ENCODE peak calls at places on chromosomes 3 and 15, in ten cellular contexts. One of them, this sample, is unnamed.

GRCh38 chr3:39668420-39668819 is 141.0 kb upstream of the MYRIP start:
- DNase-seq in heart left ventricle: no peak
- DNase-seq in GM23248: peak
- DNase-seq in LNCaP clone FGC: peak
- DNase-seq in endothelial cell of umbilical vein: peak
- DNase-seq in CD8-positive, alpha-beta T cell: no peak
- DNase-seq in fibroblast of pulmonary artery: peak
- DNase-seq in IMR-90: peak
- DNase-seq in cardiac muscle cell: peak
- DNase-seq in right lobe of liver: no peak
- DNase-seq in this sample: peak

GRCh38 chr15:69926721-69927120 is 171.0 kb downstream of the TLE3 start:
- DNase-seq in heart left ventricle: no peak
- DNase-seq in GM23248: no peak
- DNase-seq in LNCaP clone FGC: no peak
- DNase-seq in endothelial cell of umbilical vein: no peak
- DNase-seq in CD8-positive, alpha-beta T cell: no peak
- DNase-seq in fibroblast of pulmonary artery: no peak
- DNase-seq in IMR-90: no peak
- DNase-seq in cardiac muscle cell: no peak
- DNase-seq in right lobe of liver: no peak
- DNase-seq in this sample: no peak

GRCh38 chr3:48459773-48460516 is 13.4 kb downstream of the ATRIP start:
- DNase-seq in heart left ventricle: no peak
- DNase-seq in GM23248: no peak
- DNase-seq in LNCaP clone FGC: no peak
- DNase-seq in endothelial cell of umbilical vein: no peak
- DNase-seq in CD8-positive, alpha-beta T cell: no peak
- DNase-seq in fibroblast of pulmonary artery: no peak
- DNase-seq in IMR-90: no peak
- DNase-seq in cardiac muscle cell: no peak
- DNase-seq in right lobe of liver: no peak
- DNase-seq in this sample: peak

GRCh38 chr3:69212411-69213160 is 90.2 kb upstream of the LMOD3 start:
- DNase-seq in heart left ventricle: no peak
- DNase-seq in GM23248: peak
- DNase-seq in LNCaP clone FGC: peak
- DNase-seq in endothelial cell of umbilical vein: peak
- DNase-seq in CD8-positive, alpha-beta T cell: no peak
- DNase-seq in fibroblast of pulmonary artery: peak
- DNase-seq in IMR-90: peak
- DNase-seq in cardiac muscle cell: no peak
- DNase-seq in right lobe of liver: no peak
- DNase-seq in this sample: peak

GRCh38 chr3:40923130-40923529 is 276.2 kb upstream of the CTNNB1 start:
- DNase-seq in heart left ventricle: no peak
- DNase-seq in GM23248: no peak
- DNase-seq in LNCaP clone FGC: no peak
- DNase-seq in endothelial cell of umbilical vein: peak
- DNase-seq in CD8-positive, alpha-beta T cell: no peak
- DNase-seq in fibroblast of pulmonary artery: no peak
- DNase-seq in IMR-90: no peak
- DNase-seq in cardiac muscle cell: no peak
- DNase-seq in right lobe of liver: no peak
- DNase-seq in this sample: no peak

GRCh38 chr3:97820780-97821179 is 1.0 kb upstream of the CRYBG3 start:
- DNase-seq in heart left ventricle: no peak
- DNase-seq in GM23248: no peak
- DNase-seq in LNCaP clone FGC: no peak
- DNase-seq in endothelial cell of umbilical vein: no peak
- DNase-seq in CD8-positive, alpha-beta T cell: no peak
- DNase-seq in fibroblast of pulmonary artery: no peak
- DNase-seq in IMR-90: no peak
- DNase-seq in cardiac muscle cell: no peak
- DNase-seq in right lobe of liver: no peak
- DNase-seq in this sample: no peak

GRCh38 chr3:86774082-86774691 is 216.8 kb downstream of the VGLL3 start:
- DNase-seq in heart left ventricle: no peak
- DNase-seq in GM23248: peak
- DNase-seq in LNCaP clone FGC: peak
- DNase-seq in endothelial cell of umbilical vein: peak
- DNase-seq in CD8-positive, alpha-beta T cell: no peak
- DNase-seq in fibroblast of pulmonary artery: peak
- DNase-seq in IMR-90: peak
- DNase-seq in cardiac muscle cell: peak
- DNase-seq in right lobe of liver: no peak
- DNase-seq in this sample: peak

GRCh38 chr15:93506646-93507045 is 417.6 kb upstream of the RGMA start:
- DNase-seq in heart left ventricle: no peak
- DNase-seq in GM23248: no peak
- DNase-seq in LNCaP clone FGC: no peak
- DNase-seq in endothelial cell of umbilical vein: no peak
- DNase-seq in CD8-positive, alpha-beta T cell: no peak
- DNase-seq in fibroblast of pulmonary artery: no peak
- DNase-seq in IMR-90: no peak
- DNase-seq in cardiac muscle cell: no peak
- DNase-seq in right lobe of liver: no peak
- DNase-seq in this sample: no peak

GRCh38 chr3:181628384-181628783 is 83.3 kb upstream of the SOX2 start:
- DNase-seq in heart left ventricle: no peak
- DNase-seq in GM23248: no peak
- DNase-seq in LNCaP clone FGC: no peak
- DNase-seq in endothelial cell of umbilical vein: no peak
- DNase-seq in CD8-positive, alpha-beta T cell: no peak
- DNase-seq in fibroblast of pulmonary artery: no peak
- DNase-seq in IMR-90: no peak
- DNase-seq in cardiac muscle cell: no peak
- DNase-seq in right lobe of liver: no peak
- DNase-seq in this sample: no peak

DNA sequence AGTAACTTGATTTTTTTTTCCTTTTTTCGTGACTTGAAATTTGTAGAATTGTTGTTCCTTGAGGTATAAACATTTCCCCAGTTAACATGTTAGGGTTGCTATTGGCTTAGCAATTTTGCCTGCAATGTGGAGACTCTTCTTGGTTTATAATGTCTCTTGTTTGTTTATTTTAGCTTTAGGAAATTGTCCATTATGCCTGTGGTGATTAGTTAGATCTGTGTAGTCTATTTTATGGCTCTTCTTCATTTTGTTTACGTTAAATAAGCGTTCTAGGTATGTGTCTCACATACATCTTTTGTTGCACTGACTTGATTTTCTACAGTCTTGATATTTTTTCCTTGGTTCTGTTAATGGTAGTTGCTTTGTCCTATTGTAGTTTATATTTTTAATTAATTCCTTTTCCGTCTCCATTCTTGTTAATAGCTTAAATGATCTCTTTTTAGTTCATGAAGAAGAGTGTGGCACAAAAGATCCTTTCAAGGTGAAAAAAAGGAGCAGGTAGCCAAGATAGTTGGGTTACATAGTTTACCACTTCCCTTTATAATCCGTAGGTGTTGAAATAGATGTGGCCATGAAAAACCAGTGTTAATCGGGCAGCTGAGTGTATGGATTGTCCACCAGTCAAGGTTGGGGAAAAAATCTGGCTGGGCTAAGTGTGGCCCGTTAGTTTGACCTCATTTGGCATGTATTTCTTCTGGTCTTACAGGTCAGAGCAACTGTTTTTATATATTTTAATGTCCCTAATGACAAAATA is 12.1 kb downstream of the IQGAP1 start:
- DNase-seq in heart left ventricle: no peak
- DNase-seq in GM23248: no peak
- DNase-seq in LNCaP clone FGC: no peak
- DNase-seq in endothelial cell of umbilical vein: no peak
- DNase-seq in CD8-positive, alpha-beta T cell: no peak
- DNase-seq in fibroblast of pulmonary artery: no peak
- DNase-seq in IMR-90: no peak
- DNase-seq in cardiac muscle cell: no peak
- DNase-seq in right lobe of liver: no peak
- DNase-seq in this sample: no peak
- H3K4me3 ChIP-seq in heart left ventricle: peak
- H3K4me3 ChIP-seq in GM23248: peak
- H3K4me3 ChIP-seq in LNCaP clone FGC: peak
- H3K4me3 ChIP-seq in endothelial cell of umbilical vein: no peak
- H3K4me3 ChIP-seq in CD8-positive, alpha-beta T cell: no peak
- H3K4me3 ChIP-seq in fibroblast of pulmonary artery: peak
- H3K4me3 ChIP-seq in IMR-90: no peak
- H3K4me3 ChIP-seq in cardiac muscle cell: no peak
- H3K4me3 ChIP-seq in right lobe of liver: no peak
- H3K4me3 ChIP-seq in this sample: peak

DNA sequence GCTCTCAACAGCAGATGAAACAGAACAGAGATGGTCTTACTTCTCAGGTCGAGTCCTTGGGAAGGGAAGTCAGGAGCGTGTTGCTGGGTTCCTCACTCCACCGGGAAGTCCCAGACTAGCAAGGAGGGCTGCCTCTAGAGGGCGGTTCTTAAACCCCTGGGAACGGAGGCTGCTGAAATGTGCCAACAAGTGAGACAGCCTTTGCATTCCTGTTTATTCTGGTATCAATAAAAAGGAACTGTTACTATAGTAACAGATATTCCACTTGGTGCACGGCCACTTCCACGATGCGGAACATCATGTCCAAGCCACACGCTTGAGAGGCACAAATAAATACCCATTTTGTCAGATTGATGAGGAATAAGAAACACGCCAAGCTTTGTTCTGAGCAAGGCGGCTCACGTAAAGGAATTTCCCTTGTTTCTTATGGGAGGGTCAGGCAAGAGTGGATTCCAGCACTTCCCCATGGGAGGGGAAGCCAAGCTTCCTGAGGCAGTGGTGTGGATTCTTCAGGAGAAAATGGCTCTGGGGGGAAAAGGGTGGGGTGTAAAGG is at the start of gene FAM107A:
- DNase-seq in heart left ventricle: peak
- DNase-seq in GM23248: peak
- DNase-seq in LNCaP clone FGC: peak
- DNase-seq in endothelial cell of umbilical vein: peak
- DNase-seq in CD8-positive, alpha-beta T cell: no peak
- DNase-seq in fibroblast of pulmonary artery: peak
- DNase-seq in IMR-90: peak
- DNase-seq in cardiac muscle cell: no peak
- DNase-seq in right lobe of liver: no peak
- DNase-seq in this sample: peak
- H3K4me3 ChIP-seq in heart left ventricle: peak
- H3K4me3 ChIP-seq in GM23248: peak
- H3K4me3 ChIP-seq in LNCaP clone FGC: no peak
- H3K4me3 ChIP-seq in endothelial cell of umbilical vein: no peak
- H3K4me3 ChIP-seq in CD8-positive, alpha-beta T cell: no peak
- H3K4me3 ChIP-seq in fibroblast of pulmonary artery: peak
- H3K4me3 ChIP-seq in IMR-90: no peak
- H3K4me3 ChIP-seq in cardiac muscle cell: no peak
- H3K4me3 ChIP-seq in right lobe of liver: no peak
- H3K4me3 ChIP-seq in this sample: peak

GRCh38 chr3:183486472-183486871 is 58.1 kb upstream of the MCF2L2 start:
- DNase-seq in heart left ventricle: no peak
- DNase-seq in GM23248: no peak
- DNase-seq in LNCaP clone FGC: no peak
- DNase-seq in endothelial cell of umbilical vein: no peak
- DNase-seq in CD8-positive, alpha-beta T cell: peak
- DNase-seq in fibroblast of pulmonary artery: no peak
- DNase-seq in IMR-90: no peak
- DNase-seq in cardiac muscle cell: no peak
- DNase-seq in right lobe of liver: peak
- DNase-seq in this sample: no peak

GRCh38 chr3:183485585-183485984 is 57.2 kb upstream of the MCF2L2 start:
- DNase-seq in heart left ventricle: no peak
- DNase-seq in GM23248: no peak
- DNase-seq in LNCaP clone FGC: no peak
- DNase-seq in endothelial cell of umbilical vein: no peak
- DNase-seq in CD8-positive, alpha-beta T cell: no peak
- DNase-seq in fibroblast of pulmonary artery: no peak
- DNase-seq in IMR-90: no peak
- DNase-seq in cardiac muscle cell: no peak
- DNase-seq in right lobe of liver: peak
- DNase-seq in this sample: no peak

GRCh38 chr3:183487046-183487445 is 58.6 kb upstream of the MCF2L2 start:
- DNase-seq in heart left ventricle: no peak
- DNase-seq in GM23248: no peak
- DNase-seq in LNCaP clone FGC: no peak
- DNase-seq in endothelial cell of umbilical vein: no peak
- DNase-seq in CD8-positive, alpha-beta T cell: peak
- DNase-seq in fibroblast of pulmonary artery: no peak
- DNase-seq in IMR-90: no peak
- DNase-seq in cardiac muscle cell: no peak
- DNase-seq in right lobe of liver: peak
- DNase-seq in this sample: no peak

GRCh38 chr3:183484676-183485075 is 56.3 kb upstream of the MCF2L2 start:
- DNase-seq in heart left ventricle: no peak
- DNase-seq in GM23248: no peak
- DNase-seq in LNCaP clone FGC: no peak
- DNase-seq in endothelial cell of umbilical vein: no peak
- DNase-seq in CD8-positive, alpha-beta T cell: no peak
- DNase-seq in fibroblast of pulmonary artery: no peak
- DNase-seq in IMR-90: no peak
- DNase-seq in cardiac muscle cell: no peak
- DNase-seq in right lobe of liver: peak
- DNase-seq in this sample: no peak

DNA sequence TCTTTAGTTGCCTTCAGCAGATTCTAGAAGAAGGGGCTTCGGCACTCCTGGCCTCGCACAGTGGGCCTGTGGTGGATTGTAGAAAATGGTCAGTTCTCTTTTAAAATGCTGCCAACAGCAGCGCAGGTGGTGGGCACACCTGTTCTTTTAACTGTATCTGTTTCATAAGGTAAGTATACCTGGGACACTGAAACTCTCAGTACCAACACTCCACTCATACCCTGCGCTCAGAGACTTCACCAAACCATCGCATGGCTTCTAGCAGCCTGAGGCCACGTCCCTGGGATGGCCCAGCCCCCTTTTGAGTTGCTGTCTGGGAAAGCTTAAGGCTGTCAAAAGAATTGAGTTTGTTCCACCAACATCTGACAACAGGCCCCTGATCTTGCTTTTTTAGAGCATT is 56.7 kb upstream of the MCF2L2 start:
- DNase-seq in heart left ventricle: no peak
- DNase-seq in GM23248: no peak
- DNase-seq in LNCaP clone FGC: no peak
- DNase-seq in endothelial cell of umbilical vein: no peak
- DNase-seq in CD8-positive, alpha-beta T cell: no peak
- DNase-seq in fibroblast of pulmonary artery: no peak
- DNase-seq in IMR-90: no peak
- DNase-seq in cardiac muscle cell: no peak
- DNase-seq in right lobe of liver: peak
- DNase-seq in this sample: no peak
- H3K4me3 ChIP-seq in heart left ventricle: no peak
- H3K4me3 ChIP-seq in GM23248: no peak
- H3K4me3 ChIP-seq in LNCaP clone FGC: no peak
- H3K4me3 ChIP-seq in endothelial cell of umbilical vein: no peak
- H3K4me3 ChIP-seq in CD8-positive, alpha-beta T cell: no peak
- H3K4me3 ChIP-seq in fibroblast of pulmonary artery: no peak
- H3K4me3 ChIP-seq in IMR-90: no peak
- H3K4me3 ChIP-seq in cardiac muscle cell: no peak
- H3K4me3 ChIP-seq in right lobe of liver: no peak
- H3K4me3 ChIP-seq in this sample: no peak

DNA sequence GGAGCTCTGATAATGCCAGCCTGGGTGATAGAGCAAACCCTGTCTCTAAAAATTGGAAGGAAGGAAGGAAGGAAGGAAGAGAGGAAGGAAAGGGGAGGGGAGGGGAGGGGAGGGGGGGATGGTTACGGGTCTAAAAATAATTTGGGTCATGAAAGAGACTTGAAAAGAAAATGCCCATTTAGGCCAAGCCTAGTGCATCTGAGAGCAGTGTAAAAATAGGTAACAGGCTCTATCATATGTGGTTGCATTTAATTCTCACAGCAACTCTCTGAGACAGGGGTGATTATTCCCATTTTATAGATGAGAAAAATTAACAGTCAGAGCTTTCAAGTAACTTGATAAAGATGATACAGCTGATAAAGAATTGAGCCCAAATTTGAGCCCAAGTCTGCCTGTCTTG is 3.6 kb upstream of the ECE2 start:
- DNase-seq in heart left ventricle: no peak
- DNase-seq in GM23248: no peak
- DNase-seq in LNCaP clone FGC: no peak
- DNase-seq in endothelial cell of umbilical vein: no peak
- DNase-seq in CD8-positive, alpha-beta T cell: no peak
- DNase-seq in fibroblast of pulmonary artery: no peak
- DNase-seq in IMR-90: no peak
- DNase-seq in cardiac muscle cell: no peak
- DNase-seq in right lobe of liver: no peak
- DNase-seq in this sample: no peak
- H3K4me3 ChIP-seq in heart left ventricle: no peak
- H3K4me3 ChIP-seq in GM23248: no peak
- H3K4me3 ChIP-seq in LNCaP clone FGC: no peak
- H3K4me3 ChIP-seq in endothelial cell of umbilical vein: no peak
- H3K4me3 ChIP-seq in CD8-positive, alpha-beta T cell: no peak
- H3K4me3 ChIP-seq in fibroblast of pulmonary artery: no peak
- H3K4me3 ChIP-seq in IMR-90: no peak
- H3K4me3 ChIP-seq in cardiac muscle cell: no peak
- H3K4me3 ChIP-seq in right lobe of liver: no peak
- H3K4me3 ChIP-seq in this sample: no peak

This sample was measured in fibroblast of the aortic adventitia.